ENCODE peak calls at places on chromosome 16, in four cellular contexts. Y is GM12878, U is HepG2, B is K562. J is an unnamed sample.

GRCh38 chr16:17328971-17329370 is 141.8 kb downstream of the XYLT1 start:
- DNase-seq in U (no peak), Y (no peak), B (no peak), J (no peak)

GRCh38 chr16:70018254-70018653 is 67.1 kb downstream of the CLEC18A start:
- DNase-seq in U (peak; percentile 80), B (peak; percentile 56), Y (peak; percentile 3), J (peak; percentile 10)

GRCh38 chr16:21159281-21159951 is 942 bp downstream of the LDAF1 start:
- DNase-seq in Y (no peak), B (peak; percentile 46), U (no peak), J (no peak)

GRCh38 chr16:73955255-73955654 is 341.4 kb upstream of the PSMD7 start:
- DNase-seq in Y (no peak), B (no peak), U (no peak), J (no peak)

GRCh38 chr16:81204794-81205680 is 33.5 kb upstream of the BCO1 start:
- DNase-seq in Y (peak; percentile 11), U (peak; percentile 61), B (peak; percentile 65), J (peak; percentile 63)

GRCh38 chr16:782263-782662 is 5.9 kb downstream of the RPUSD1 start:
- DNase-seq in Y (no peak), B (no peak), U (no peak), J (no peak)

GRCh38 chr16:29975811-29976511 is 2.3 kb downstream of the TAOK2 start:
- DNase-seq in U (no peak), B (peak; percentile 30), Y (no peak), J (no peak)

GRCh38 chr16:58121132-58121531 is 8.0 kb downstream of the CFAP20 start:
- DNase-seq in B (peak; percentile 87), U (no peak), Y (no peak), J (no peak)

GRCh38 chr16:30354423-30355143 is 525 bp downstream of the CD2BP2 start:
- DNase-seq in Y (no peak), U (no peak), B (peak; percentile 32), J (no peak)

GRCh38 chr16:17606460-17606859 is 135.7 kb upstream of the XYLT1 start:
- DNase-seq in B (no peak), Y (no peak), U (no peak), J (no peak)

GRCh38 chr16:71562552-71562951 is 14.3 kb downstream of the TAT start:
- DNase-seq in Y (no peak), U (no peak), B (no peak), J (no peak)

GRCh38 chr16:48408688-48409087 is 23.5 kb upstream of the SIAH1 start:
- DNase-seq in B (peak; percentile 33), Y (no peak), U (no peak), J (peak; percentile 20)

GRCh38 chr16:71807905-71808592 is 585 bp downstream of the AP1G1 start:
- DNase-seq in Y (no peak), U (no peak), B (peak; percentile 78), J (peak; percentile 29)

GRCh38 chr16:85754403-85754802 is 3.5 kb upstream of the C16orf74 start:
- DNase-seq in Y (no peak), U (no peak), B (no peak), J (no peak)

GRCh38 chr16:13936596-13937081 is 16.7 kb downstream of the ERCC4 start:
- DNase-seq in Y (no peak), U (peak; percentile 36), B (no peak), J (peak; percentile 78)

GRCh38 chr16:85367485-85367884 is 245.6 kb upstream of the GSE1 start:
- DNase-seq in U (no peak), B (no peak), Y (no peak), J (no peak)

GRCh38 chr16:54000361-54000760 is 286.2 kb downstream of the IRX3 start:
- DNase-seq in B (no peak), U (no peak), Y (no peak), J (no peak)

GRCh38 chr16:49468611-49469322 is 95.2 kb downstream of the C16orf78 start:
- DNase-seq in B (no peak), U (no peak), Y (no peak), J (no peak)

GRCh38 chr16:58222532-58223316 is 24.8 kb upstream of the CSNK2A2 start:
- DNase-seq in Y (no peak), B (no peak), U (peak; percentile 51), J (peak; percentile 19)

GRCh38 chr16:89922884-89923639 is at the start of gene TUBB3:
- DNase-seq in U (peak; percentile 73), Y (no peak), B (peak; percentile 90), J (peak; percentile 80)

GRCh38 chr16:2429037-2429770 is at the start of gene CCNF:
- DNase-seq in B (peak; percentile 98), U (peak; percentile 85), Y (peak; percentile 71), J (peak; percentile 94)
- TF ChIP-seq POLR2A in B (peak; percentile 21), U (no peak), Y (peak; percentile 80), J (peak; percentile 83)

GRCh38 chr16:26983426-26983825 is 83.3 kb upstream of the C16orf82 start:
- DNase-seq in U (no peak), B (no peak), Y (no peak), J (no peak)

GRCh38 chr16:26987631-26988030 is 79.1 kb upstream of the C16orf82 start:
- DNase-seq in B (no peak), Y (no peak), U (no peak), J (no peak)

GRCh38 chr16:26985100-26986065 is 81.3 kb upstream of the C16orf82 start:
- DNase-seq in Y (no peak), U (no peak), B (peak; percentile 6), J (no peak)

GRCh38 chr16:26992661-26993365 is 73.9 kb upstream of the C16orf82 start:
- DNase-seq in U (no peak), B (no peak), Y (no peak), J (no peak)

GRCh38 chr16:26988186-26988585 is 78.5 kb upstream of the C16orf82 start:
- DNase-seq in U (no peak), B (no peak), Y (no peak), J (no peak)
- TF ChIP-seq CHD2 in U (no peak), B (no peak), Y (no peak), J (no peak)

GRCh38 chr16:5581428-5581827 is 483.8 kb upstream of the EEF2KMT start:
- DNase-seq in B (no peak), Y (no peak), U (no peak), J (no peak)
- TF ChIP-seq POLR2A in B (no peak), Y (no peak), U (no peak), J (no peak)

DNA sequence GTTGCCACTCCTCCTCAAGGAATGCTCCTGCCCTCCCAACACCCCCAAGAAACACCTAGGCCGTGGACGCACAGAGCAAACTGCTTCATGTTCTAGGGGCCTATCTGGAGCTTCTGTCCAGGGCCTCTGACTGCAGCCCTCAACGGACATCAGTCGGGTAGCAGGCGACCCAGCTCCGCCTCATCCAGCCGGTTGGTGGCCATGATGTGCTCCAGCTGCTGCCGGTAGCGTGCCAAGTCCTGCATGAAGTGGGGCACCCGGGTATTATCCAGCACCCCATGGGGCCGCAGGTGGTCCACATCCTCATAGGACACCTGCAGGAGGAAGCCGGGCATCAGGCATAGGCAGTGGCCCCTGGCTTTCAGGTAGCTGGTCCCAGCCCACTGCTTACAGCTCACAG is 6.3 kb downstream of the NOL3 start:
- DNase-seq in U (no peak), B (no peak), Y (no peak), J (no peak)
- TF ChIP-seq CHD2 in U (no peak), B (no peak), Y (no peak), J (no peak)

DNA sequence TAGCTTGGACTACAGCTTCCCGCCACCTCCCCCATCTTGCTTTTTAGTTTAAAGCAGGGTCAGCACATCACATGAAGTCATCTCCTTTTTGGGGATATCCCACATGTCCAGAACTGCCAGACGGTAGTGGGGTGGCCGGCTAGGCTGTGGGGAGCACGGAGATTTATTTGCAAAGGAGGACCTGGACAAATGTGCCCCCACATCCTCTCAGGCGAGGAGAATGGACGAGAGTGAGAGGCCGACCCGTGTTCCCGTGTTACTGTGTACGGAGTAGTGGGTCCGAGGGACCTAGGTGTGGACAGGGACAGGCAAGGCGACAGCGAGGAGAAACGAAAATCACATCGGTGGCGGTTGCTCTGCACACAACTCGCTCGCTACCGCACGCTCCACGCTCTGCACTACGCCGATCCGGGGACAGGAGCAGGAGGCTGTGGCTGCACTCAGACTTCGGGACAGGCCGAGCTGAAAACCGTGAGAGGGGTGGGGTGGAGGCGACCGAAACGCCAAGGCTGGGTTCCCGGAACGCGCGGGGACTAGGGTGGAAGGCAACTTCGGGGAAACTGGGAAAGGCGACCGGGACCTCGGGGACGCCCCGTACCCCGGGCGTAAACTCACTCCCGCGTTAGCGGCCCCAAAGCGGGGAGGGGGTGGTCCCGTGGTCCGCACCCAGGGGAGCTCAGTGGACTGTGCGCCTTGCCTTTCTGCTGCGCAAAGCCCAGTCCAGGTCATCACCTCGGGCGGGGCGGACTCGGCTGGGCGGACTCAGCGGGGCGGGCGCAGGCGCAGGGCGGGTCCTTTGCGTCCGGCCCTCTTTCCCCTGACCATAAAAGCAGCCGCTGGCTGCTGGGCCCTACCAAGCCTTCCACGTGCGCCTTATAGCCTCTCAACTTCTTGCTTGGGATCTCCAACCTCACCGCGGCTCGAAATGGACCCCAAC is at the start of gene MT1A:
- DNase-seq in U (peak; percentile 29), Y (no peak), B (peak; percentile 32), J (peak; percentile 40)
- TF ChIP-seq POLR2A in U (no peak), Y (no peak), B (no peak), J (peak; percentile 45)

DNA sequence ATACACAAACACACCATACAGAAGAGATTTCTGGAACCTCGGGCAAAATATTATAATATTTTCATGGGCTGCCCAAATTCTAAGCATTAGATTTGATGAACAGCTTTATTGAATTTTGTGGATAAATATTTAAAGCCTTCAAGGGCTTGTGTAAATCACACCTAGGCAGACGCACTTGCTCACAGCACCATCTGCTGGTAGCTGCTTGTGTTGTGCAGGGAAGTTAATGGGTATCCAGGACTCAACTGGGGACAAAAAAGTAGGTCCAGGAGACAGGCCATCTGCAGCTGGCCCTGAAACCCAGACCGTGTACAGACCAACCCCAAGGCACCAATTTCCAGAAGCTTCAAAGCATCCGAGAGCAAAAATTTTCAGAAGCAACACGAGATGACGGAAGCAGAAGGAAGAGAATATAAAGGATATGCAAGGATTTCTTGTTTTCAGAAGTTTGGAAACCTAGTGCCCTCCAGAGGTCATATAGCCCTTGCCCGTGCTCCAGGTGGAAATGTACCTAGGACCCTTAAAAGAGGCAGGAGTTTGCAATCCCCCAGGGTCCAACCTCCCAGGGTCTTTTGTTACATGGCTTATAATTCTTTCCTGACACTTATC is 140.0 kb downstream of the CHD9NB start:
- DNase-seq in U (peak; percentile 78), Y (peak; percentile 11), B (peak; percentile 64), J (peak; percentile 72)
- TF ChIP-seq CHD2 in U (no peak), Y (no peak), B (no peak), J (no peak)